ENCODE peak calls at places on chromosome 4, in seven cellular contexts. V is activated CD8-positive, alpha-beta T cell treated with anti-CD3 and anti-CD28 coated beads, Interleukin-2, amount 10 ng/mL, durations not matched to agents 7 days and 5 days; K is stimulated activated CD8-positive, alpha-beta memory T cell treated with anti-CD3 and anti-CD28 coated beads, Interleukin-15, amount 100 ng/mL, for 24 hours; U is activated CD8-positive, alpha-beta memory T cell treated with anti-CD3 and anti-CD28 coated beads, Interleukin-2, amount 50 U/mL, for 4 hours; G is EL; F is Kasumi-1; Q is ACHN. O is an unnamed sample.

GRCh38 chr4:13907255-13907751 is 279.8 kb upstream of the BOD1L1 start:
- DNase-seq in Q (peak), U (no peak), K (no peak), G (peak), V (no peak), F (no peak), O (no peak)

GRCh38 chr4:27176400-27176799 is 315.8 kb downstream of the STIM2 start:
- DNase-seq in F (peak), V (no peak), K (no peak), U (no peak), Q (peak), G (peak), O (no peak)

GRCh38 chr4:184695178-184695896 is 38.6 kb downstream of the CENPU start:
- DNase-seq in F (no peak), U (no peak), Q (no peak), K (no peak), V (no peak), G (no peak), O (no peak)

GRCh38 chr4:139633661-139634060 is 32.0 kb upstream of the MGST2 start:
- DNase-seq in V (no peak), G (no peak), Q (peak), F (no peak), K (no peak), U (no peak), O (no peak)

GRCh38 chr4:40990202-40990898 is 224.0 kb downstream of the APBB2 start:
- DNase-seq in F (peak), K (no peak), V (no peak), U (no peak), G (peak), Q (peak), O (no peak)

GRCh38 chr4:26197018-26197779 is 123.6 kb upstream of the RBPJ start:
- DNase-seq in F (peak), V (peak), K (peak), G (peak), Q (peak), U (peak), O (peak)

GRCh38 chr4:73411731-73412414 is 7.8 kb downstream of the ALB start:
- DNase-seq in K (no peak), F (no peak), V (no peak), G (no peak), Q (no peak), U (no peak), O (no peak)

GRCh38 chr4:101307901-101308300 is 39.4 kb downstream of the PPP3CA start:
- DNase-seq in G (no peak), F (no peak), K (no peak), Q (no peak), U (no peak), V (no peak), O (no peak)

GRCh38 chr4:83618431-83618830 is 82.5 kb downstream of the GPAT3 start:
- DNase-seq in G (peak), Q (peak), V (no peak), K (no peak), U (no peak), F (no peak), O (no peak)

GRCh38 chr4:176277162-176277904 is 8.3 kb upstream of the ASB5 start:
- DNase-seq in U (peak), F (peak), V (no peak), G (peak), Q (peak), K (no peak), O (no peak)

GRCh38 chr4:8319731-8320385 is 50.3 kb downstream of the HTRA3 start:
- DNase-seq in V (no peak), U (no peak), K (no peak), F (peak), G (no peak), Q (no peak), O (no peak)

GRCh38 chr4:102871772-102872171 is 3.0 kb downstream of the CISD2 start:
- DNase-seq in U (no peak), F (no peak), V (no peak), G (no peak), Q (no peak), K (no peak), O (no peak)

GRCh38 chr4:145480257-145480656 is 1.4 kb upstream of the SMAD1 start:
- DNase-seq in F (peak), U (no peak), G (no peak), V (no peak), K (no peak), Q (no peak), O (no peak)

GRCh38 chr4:113502476-113502875 is 259.1 kb downstream of the CAMK2D start:
- DNase-seq in G (peak), K (no peak), F (no peak), Q (no peak), U (no peak), V (no peak), O (no peak)

GRCh38 chr4:89356086-89356485 is 48.5 kb upstream of the GPRIN3 start:
- DNase-seq in Q (no peak), V (no peak), G (no peak), U (no peak), F (no peak), K (no peak), O (no peak)

GRCh38 chr4:74932832-74933561 is at the start of gene PARM1:
- DNase-seq in F (peak), V (peak), K (no peak), U (no peak), Q (peak), G (peak), O (peak)

GRCh38 chr4:26256016-26256415 is 64.8 kb upstream of the RBPJ start:
- DNase-seq in K (no peak), G (no peak), F (no peak), Q (no peak), U (no peak), V (no peak), O (no peak)

GRCh38 chr4:188109157-188109755 is at the start of gene TRIML2:
- DNase-seq in F (no peak), U (no peak), V (no peak), G (peak), Q (no peak), K (no peak), O (no peak)

GRCh38 chr4:64430933-64431332 is 21.7 kb upstream of the TECRL start:
- DNase-seq in V (no peak), Q (no peak), K (no peak), F (no peak), G (no peak), U (no peak), O (no peak)

GRCh38 chr4:23763559-23763958 is 126.3 kb downstream of the PPARGC1A start:
- DNase-seq in F (no peak), V (no peak), G (no peak), Q (no peak), K (no peak), U (no peak), O (no peak)

GRCh38 chr4:106444557-106444956 is 76.0 kb upstream of the GIMD1 start:
- DNase-seq in V (no peak), G (peak), K (no peak), Q (no peak), F (no peak), U (no peak), O (no peak)

GRCh38 chr4:7939377-7940108 is at the start of gene AFAP1:
- DNase-seq in K (peak), V (peak), G (peak), Q (peak), F (peak), U (peak), O (peak)

GRCh38 chr4:62263454-62263853 is 1063.3 kb downstream of the ADGRL3 start:
- DNase-seq in G (no peak), V (no peak), K (no peak), F (no peak), U (no peak), Q (no peak), O (no peak)

GRCh38 chr4:150863456-150863855 is 151.6 kb downstream of the LRBA start:
- DNase-seq in U (no peak), K (no peak), F (no peak), Q (no peak), V (no peak), G (no peak), O (no peak)

GRCh38 chr4:15920723-15921591 is 17.6 kb downstream of the FGFBP1 start:
- DNase-seq in F (no peak), Q (peak), U (no peak), K (no peak), G (peak), V (no peak), O (no peak)

GRCh38 chr4:137408527-137409177 is 123.6 kb downstream of the PCDH18 start:
- DNase-seq in Q (no peak), U (no peak), G (no peak), K (no peak), F (no peak), V (no peak), O (no peak)

GRCh38 chr4:137755033-137755471 is 222.8 kb upstream of the PCDH18 start:
- DNase-seq in U (no peak), K (no peak), Q (peak), V (no peak), F (no peak), G (peak), O (no peak)

GRCh38 chr4:155658665-155659064 is 8.0 kb upstream of the GUCY1A1 start:
- DNase-seq in G (no peak), F (no peak), K (no peak), V (no peak), U (no peak), Q (no peak), O (no peak)

GRCh38 chr4:2412885-2413716 is 5.3 kb downstream of the ZFYVE28 start:
- DNase-seq in U (peak), K (peak), F (peak), G (peak), V (peak), Q (peak), O (peak)

GRCh38 chr4:185881427-185881826 is 69.4 kb upstream of the SORBS2 start:
- DNase-seq in K (no peak), Q (peak), V (no peak), G (peak), U (no peak), F (no peak), O (no peak)

GRCh38 chr4:169054879-169055278 is 44.8 kb upstream of the CBR4 start:
- DNase-seq in Q (no peak), F (no peak), U (no peak), V (no peak), G (no peak), K (no peak), O (no peak)

GRCh38 chr4:89254847-89255246 is 52.8 kb downstream of the GPRIN3 start:
- DNase-seq in Q (peak), U (peak), V (peak), G (peak), K (peak), F (peak), O (peak)

GRCh38 chr4:155248002-155248896 is 39.8 kb downstream of the NPY2R start:
- DNase-seq in F (no peak), K (no peak), V (no peak), U (no peak), Q (no peak), G (no peak), O (no peak)

GRCh38 chr4:42489095-42489494 is 91.8 kb downstream of the SHISA3 start:
- DNase-seq in F (no peak), K (no peak), U (no peak), V (no peak), Q (no peak), G (no peak), O (no peak)

GRCh38 chr4:153785830-153786721 is 2.8 kb downstream of the SFRP2 start:
- DNase-seq in G (no peak), K (no peak), U (no peak), Q (peak), V (no peak), F (peak), O (no peak)

GRCh38 chr4:182748949-182749348 is 168.2 kb downstream of the DCTD start:
- DNase-seq in V (no peak), K (no peak), Q (no peak), G (peak), F (no peak), U (no peak), O (no peak)

GRCh38 chr4:142356797-142357196 is 489.3 kb downstream of the INPP4B start:
- DNase-seq in U (no peak), F (no peak), V (no peak), Q (no peak), K (no peak), G (no peak), O (peak)

GRCh38 chr4:7111441-7111840 is 43.6 kb upstream of the GRPEL1 start:
- DNase-seq in F (no peak), K (no peak), V (no peak), Q (no peak), U (no peak), G (no peak), O (no peak)

GRCh38 chr4:152415980-152416379 is 119.9 kb downstream of the FBXW7 start:
- DNase-seq in F (no peak), K (no peak), Q (peak), G (peak), U (no peak), V (no peak), O (no peak)

GRCh38 chr4:135917016-135917415 is 1615.3 kb downstream of the PCDH18 start:
- DNase-seq in U (no peak), G (peak), K (no peak), Q (no peak), V (no peak), F (no peak), O (no peak)

O was measured in activated CD4-positive, alpha-beta memory T cell treated with anti-CD3 and anti-CD28 coated beads, Interleukin-2, amount 10 ng/mL, durations not matched to agents 7 days and 5 days.